ENCODE peak calls at places on chromosome 17, in four cellular contexts. C is breast epithelium, H is PC-3, M is A549. K is an unnamed sample.

GRCh38 chr17:29131814-29132682 is 48.1 kb downstream of the MYO18A start:
- DNase-seq in C (no peak), H (no peak), M (no peak), K (no peak)

GRCh38 chr17:41660221-41660711 is 28.4 kb upstream of the EIF1 start:
- DNase-seq in C (no peak), H (no peak), M (no peak), K (no peak)

GRCh38 chr17:50111687-50112655 is 16.8 kb downstream of the PDK2 start:
- DNase-seq in C (peak; percentile 53), H (no peak), M (no peak), K (no peak)

GRCh38 chr17:11334493-11334892 is 93.5 kb downstream of the SHISA6 start:
- DNase-seq in C (no peak), H (no peak), M (no peak), K (peak; percentile 56)

GRCh38 chr17:76078859-76079576 is at the start of gene ZACN:
- DNase-seq in C (no peak), H (no peak), M (no peak), K (no peak)

GRCh38 chr17:31517524-31517923 is 126.0 kb downstream of the RAB11FIP4 start:
- DNase-seq in C (no peak), H (peak; percentile 3), M (peak; percentile 34), K (no peak)

GRCh38 chr17:44719444-44719843 is 11.0 kb downstream of the DBF4B start:
- DNase-seq in C (no peak), H (no peak), M (no peak), K (no peak)

GRCh38 chr17:21678451-21679081 is 13.8 kb upstream of the KCNJ18 start:
- DNase-seq in C (no peak), H (no peak), M (no peak), K (no peak)

GRCh38 chr17:50209472-50210248 is 8.2 kb upstream of the COL1A1 start:
- DNase-seq in C (peak; percentile 72), H (no peak), M (no peak), K (peak; percentile 98)

GRCh38 chr17:76200354-76200753 is 39.9 kb downstream of the RNF157 start:
- DNase-seq in C (no peak), H (no peak), M (no peak), K (no peak)

GRCh38 chr17:72426948-72427760 is 306.3 kb downstream of the SOX9 start:
- DNase-seq in C (no peak), H (no peak), M (no peak), K (no peak)

GRCh38 chr17:27670791-27671590 is 40.0 kb downstream of the LGALS9 start:
- DNase-seq in C (no peak), H (no peak), M (no peak), K (no peak)

GRCh38 chr17:82978354-82978753 is 101.1 kb upstream of the METRNL start:
- DNase-seq in C (no peak), H (no peak), M (no peak), K (no peak)

GRCh38 chr17:79388556-79389295 is 222.1 kb downstream of the RBFOX3 start:
- DNase-seq in C (peak; percentile 31), H (peak; percentile 74), M (peak; percentile 66), K (no peak)

GRCh38 chr17:83051423-83052240 is 27.8 kb upstream of the METRNL start:
- DNase-seq in C (peak; percentile 97), H (peak; percentile 98), M (peak; percentile 98), K (peak; percentile 100)

GRCh38 chr17:6700948-6701307 is 12.2 kb downstream of the SLC13A5 start:
- DNase-seq in C (no peak), H (no peak), M (no peak), K (no peak)

GRCh38 chr17:44084131-44084538 is 13.6 kb downstream of the G6PC3 start:
- DNase-seq in C (no peak), H (peak; percentile 41), M (no peak), K (no peak)

GRCh38 chr17:6591599-6592158 is 35.3 kb upstream of the PITPNM3 start:
- DNase-seq in C (peak; percentile 68), H (peak; percentile 89), M (peak; percentile 79), K (no peak)

GRCh38 chr17:47700471-47701449 is 6.8 kb downstream of the TBKBP1 start:
- DNase-seq in C (no peak), H (no peak), M (no peak), K (no peak)

GRCh38 chr17:62876664-62877411 is 68.7 kb upstream of the MARCHF10 start:
- DNase-seq in C (no peak), H (peak; percentile 83), M (no peak), K (no peak)

GRCh38 chr17:62880120-62880519 is 72.0 kb upstream of the MARCHF10 start:
- DNase-seq in C (no peak), H (no peak), M (no peak), K (no peak)

GRCh38 chr17:62875296-62875695 is 67.2 kb upstream of the MARCHF10 start:
- DNase-seq in C (no peak), H (no peak), M (no peak), K (no peak)

GRCh38 chr17:62871291-62871690 is 63.2 kb upstream of the MARCHF10 start:
- DNase-seq in C (no peak), H (no peak), M (no peak), K (no peak)

DNA sequence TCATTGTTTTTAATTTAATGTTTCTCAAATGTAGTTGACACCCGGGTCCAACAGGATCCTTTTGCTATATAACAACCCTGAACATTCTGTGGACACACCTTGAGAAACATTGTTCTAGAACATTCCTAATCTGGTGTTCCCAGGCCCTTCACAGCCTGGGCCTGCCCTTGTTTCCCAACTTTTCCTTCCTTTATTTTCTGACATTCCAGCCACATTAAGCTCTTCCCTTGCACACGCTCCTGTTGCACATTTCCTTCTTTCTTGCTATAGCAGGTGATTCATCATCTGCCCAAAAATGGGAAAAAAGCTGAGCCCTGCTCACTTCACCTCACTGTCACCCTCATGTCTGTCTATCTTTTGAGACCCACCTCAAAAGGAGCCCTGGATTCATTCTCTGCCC is 67.9 kb upstream of the MARCHF10 start:
- DNase-seq in C (no peak), H (peak; percentile 52), M (no peak), K (no peak)
- TF ChIP-seq CTCF in C (no peak), H (no peak), M (no peak), K (no peak)

DNA sequence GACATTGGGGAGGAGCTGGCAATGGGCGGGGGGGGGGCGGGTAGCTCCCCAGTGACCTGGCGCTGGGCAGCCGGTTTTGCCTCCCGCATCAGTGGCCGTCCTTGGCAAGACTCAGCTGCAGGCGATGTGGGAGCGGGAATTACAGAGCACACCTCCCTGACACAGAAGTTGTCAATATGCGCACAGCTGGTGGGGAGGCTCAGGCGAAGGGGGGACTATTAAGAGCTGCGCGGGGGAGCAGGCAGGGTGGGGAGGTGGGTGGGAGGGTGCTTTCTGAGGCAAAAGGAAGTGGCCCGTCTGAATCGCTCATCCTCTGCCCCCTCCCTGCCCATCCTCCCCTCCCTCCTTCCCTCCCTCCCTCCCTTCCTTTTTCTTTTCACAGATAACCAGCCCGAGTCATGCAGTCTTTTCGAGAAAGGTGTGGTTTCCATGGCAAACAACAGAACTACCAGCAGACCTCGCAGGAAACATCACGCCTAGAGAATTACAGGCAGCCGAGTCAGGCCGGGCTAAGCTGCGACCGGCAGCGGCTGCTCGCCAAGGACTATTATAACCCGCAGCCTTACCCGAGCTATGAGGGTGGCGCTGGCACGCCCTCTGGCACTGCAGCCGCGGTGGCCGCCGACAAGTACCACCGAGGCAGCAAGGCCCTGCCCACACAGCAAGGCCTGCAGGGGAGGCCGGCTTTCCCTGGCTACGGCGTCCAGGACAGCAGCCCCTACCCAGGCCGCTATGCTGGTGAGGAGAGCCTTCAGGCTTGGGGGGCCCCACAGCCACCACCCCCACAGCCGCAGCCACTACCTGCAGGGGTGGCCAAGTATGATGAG is 44.0 kb downstream of the SREBF1 start:
- DNase-seq in C (no peak), H (peak; percentile 7), M (no peak), K (no peak)
- TF ChIP-seq CTCF in C (no peak), H (no peak), M (no peak), K (no peak)

DNA sequence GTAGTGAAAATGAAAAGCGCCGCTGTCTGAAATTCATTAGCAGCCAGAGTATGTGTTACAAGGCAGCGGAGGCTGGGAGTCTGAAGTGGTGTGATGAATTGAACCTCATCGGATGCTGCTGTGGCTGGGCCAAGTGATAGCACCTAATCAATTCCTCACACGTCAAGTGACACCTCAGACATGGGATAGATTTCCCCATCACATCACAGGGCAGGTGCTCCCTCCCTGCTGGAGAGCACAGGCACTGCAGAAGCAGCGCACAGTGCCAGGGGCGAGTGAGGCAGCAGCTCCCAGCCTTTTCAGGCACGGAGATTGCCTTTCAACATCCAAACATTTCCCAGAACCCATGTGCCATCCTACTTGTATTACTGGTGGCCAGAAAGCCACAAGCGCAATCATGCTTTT is 32.2 kb downstream of the DRC3 start:
- DNase-seq in C (no peak), H (no peak), M (no peak), K (no peak)
- TF ChIP-seq CTCF in C (no peak), H (peak; percentile 49), M (no peak), K (no peak)

DNA sequence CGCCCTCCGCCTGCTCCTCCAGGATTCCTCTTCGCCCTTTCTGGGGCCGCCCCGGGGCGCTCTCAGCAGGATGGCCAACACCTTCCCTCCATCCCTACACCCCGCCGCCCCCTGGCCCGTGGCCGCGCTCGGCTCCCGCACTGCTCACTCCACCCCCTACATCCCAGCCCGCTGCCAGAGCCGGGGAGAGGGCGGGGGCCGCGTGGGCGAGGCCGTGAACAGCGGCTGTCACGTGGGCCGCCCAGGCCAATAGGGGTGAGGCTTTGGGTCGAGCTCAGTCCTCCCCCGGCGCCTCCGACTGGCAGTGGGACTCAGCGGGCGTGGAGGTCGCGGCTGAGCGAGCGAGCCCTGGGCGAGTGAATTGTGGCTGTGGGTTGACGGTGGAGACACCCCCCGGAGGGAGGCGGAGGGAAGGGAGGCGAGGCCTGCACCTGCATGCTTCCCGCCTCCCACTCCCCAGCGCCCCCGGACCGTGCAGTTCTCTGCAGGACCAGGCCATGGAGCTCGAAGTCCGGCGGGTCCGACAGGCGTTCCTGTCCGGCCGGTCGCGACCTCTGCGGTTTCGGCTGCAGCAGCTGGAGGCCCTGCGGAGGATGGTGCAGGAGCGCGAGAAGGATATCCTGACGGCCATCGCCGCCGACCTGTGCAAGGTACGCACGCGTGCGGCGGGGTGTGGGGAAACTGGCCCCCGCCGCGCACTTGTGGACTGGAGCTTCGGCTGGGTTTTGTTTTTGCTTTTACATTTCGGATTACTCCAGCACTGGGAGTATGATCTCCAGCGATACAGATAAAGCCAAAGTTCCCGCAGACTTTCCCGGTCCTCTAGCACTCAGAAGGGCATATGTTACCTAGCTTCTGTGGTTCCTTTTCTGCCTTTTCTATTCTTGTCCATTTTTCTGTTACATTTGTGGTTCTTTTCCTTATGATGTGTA is at the start of gene ALDH3A2:
- DNase-seq in C (peak; percentile 96), H (peak; percentile 97), M (peak; percentile 99), K (peak; percentile 98)
- TF ChIP-seq CTCF in C (no peak), H (peak; percentile 29), M (peak; percentile 26), K (peak; percentile 47)

DNA sequence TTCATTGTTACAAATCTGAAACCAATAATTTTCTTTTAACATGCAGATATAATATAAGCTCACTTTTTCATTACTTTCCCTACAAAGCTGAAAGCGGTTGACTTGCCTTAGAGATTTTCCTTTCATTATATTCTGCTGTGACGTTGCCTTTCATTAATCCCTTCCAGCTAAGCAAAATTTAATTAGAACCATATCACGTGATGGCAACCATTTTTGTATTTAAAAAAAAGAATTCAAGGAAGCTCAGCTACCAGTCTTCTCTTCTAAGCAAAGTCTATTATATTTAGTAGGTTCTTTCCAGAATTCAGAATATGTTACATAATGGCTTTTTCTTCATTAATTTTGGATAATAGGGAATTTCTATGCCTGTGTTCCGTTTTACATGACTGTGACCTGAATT is 186.5 kb downstream of the PRKCA start:
- DNase-seq in C (no peak), H (no peak), M (no peak), K (no peak)
- TF ChIP-seq CTCF in C (no peak), H (no peak), M (no peak), K (no peak)

K was measured in osteocyte.